ENCODE peak calls at places on chromosomes 4 and X, in four cellular contexts. Q is upper lobe of right lung, C is endothelial cell, I is A549. A is an unnamed sample.

GRCh38 chr4:48033825-48034413 is 17.3 kb downstream of the NIPAL1 start:
- DNase-seq in Q (no peak), C (peak; percentile 33), I (no peak), A (no peak)

GRCh38 chr4:56530269-56531148 is 24.9 kb downstream of the ARL9 start:
- DNase-seq in Q (peak; percentile 88), C (peak; percentile 87), I (peak; percentile 38), A (peak; percentile 91)

GRCh38 chr4:146308951-146309350 is 94.6 kb downstream of the REELD1 start:
- DNase-seq in Q (no peak), C (no peak), I (no peak), A (no peak)

GRCh38 chrX:49153467-49153866 is 9.1 kb upstream of the MAGIX start:
- DNase-seq in Q (no peak), C (no peak), I (no peak), A (no peak)

GRCh38 chrX:129540068-129540653 is at the start of gene OCRL:
- DNase-seq in Q (peak; percentile 85), C (peak; percentile 68), I (peak; percentile 74), A (peak; percentile 95)

GRCh38 chrX:55908685-55909212 is 191.2 kb downstream of the RRAGB start:
- DNase-seq in Q (peak; percentile 30), C (peak; percentile 4), I (peak; percentile 20), A (no peak)

GRCh38 chr4:24236532-24236931 is 346.7 kb upstream of the PPARGC1A start:
- DNase-seq in Q (no peak), C (no peak), I (no peak), A (no peak)

GRCh38 chr4:13546855-13547562 is 2.7 kb upstream of the NKX3-2 start:
- DNase-seq in Q (no peak), C (peak; percentile 66), I (no peak), A (no peak)

GRCh38 chrX:54413753-54414152 is 26.5 kb upstream of the TSR2 start:
- DNase-seq in Q (no peak), C (no peak), I (no peak), A (no peak)

GRCh38 chrX:123172874-123173273 is 11.2 kb upstream of the GRIA3 start:
- DNase-seq in Q (no peak), C (no peak), I (no peak), A (no peak)

GRCh38 chr4:176013466-176014247 is 52.0 kb upstream of the WDR17 start:
- DNase-seq in Q (no peak), C (no peak), I (no peak), A (no peak)

GRCh38 chr4:64520393-64520792 is 111.1 kb upstream of the TECRL start:
- DNase-seq in Q (no peak), C (no peak), I (no peak), A (no peak)

GRCh38 chrX:16848541-16848940 is 21.6 kb downstream of the RBBP7 start:
- DNase-seq in Q (no peak), C (no peak), I (no peak), A (no peak)

GRCh38 chr4:166481014-166481507 is 608.0 kb downstream of the TLL1 start:
- DNase-seq in Q (no peak), C (no peak), I (no peak), A (no peak)

GRCh38 chr4:163618845-163619244 is 124.4 kb downstream of the TMA16 start:
- DNase-seq in Q (no peak), C (no peak), I (no peak), A (no peak)
- TF ChIP-seq CTCF in Q (no peak), C (no peak), I (no peak), A (no peak)

GRCh38 chr4:25953740-25954139 is 39.7 kb downstream of the SMIM20 start:
- DNase-seq in Q (no peak), C (no peak), I (peak; percentile 3), A (no peak)
- TF ChIP-seq CTCF in Q (no peak), C (no peak), I (no peak), A (no peak)

GRCh38 chrX:136607236-136607635 is 40.7 kb upstream of the CD40LG start:
- DNase-seq in Q (no peak), C (no peak), I (no peak), A (no peak)

DNA sequence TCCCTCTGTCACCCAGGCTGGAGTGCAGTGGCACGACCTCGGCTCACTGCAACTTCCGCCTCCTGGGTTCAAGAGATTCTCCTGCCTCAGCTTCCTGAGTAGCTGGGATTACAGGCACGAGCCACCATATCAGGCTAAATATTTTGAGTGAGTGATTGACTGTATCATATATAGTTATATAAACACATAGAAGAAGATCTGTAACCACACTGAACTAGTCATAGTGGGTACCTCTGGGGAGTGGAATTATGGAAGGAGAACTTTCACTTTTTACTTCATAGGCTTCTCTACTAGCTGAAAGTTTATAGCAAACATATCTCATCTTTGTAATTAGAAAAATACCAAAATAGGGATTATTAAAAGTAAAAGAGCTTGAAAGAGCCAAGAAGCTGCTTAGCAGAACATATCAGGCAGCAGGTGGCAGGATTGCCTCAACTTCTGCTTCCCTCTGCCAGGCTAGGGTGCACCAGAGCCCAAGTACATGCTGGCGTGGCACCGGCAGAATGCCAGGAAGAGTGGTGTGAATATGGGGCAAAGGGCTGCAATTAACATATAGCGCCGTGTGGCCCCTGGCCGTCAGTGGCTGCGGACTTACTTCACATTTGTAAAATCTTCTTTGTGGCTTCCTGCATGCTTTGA is 39.5 kb upstream of the CD40LG start:
- DNase-seq in Q (peak; percentile 61), C (peak; percentile 3), I (no peak), A (no peak)
- TF ChIP-seq CTCF in Q (peak; percentile 23), C (no peak), I (peak; percentile 14), A (peak; percentile 31)

GRCh38 chr4:169153451-169153850 is 117.3 kb downstream of the SH3RF1 start:
- DNase-seq in Q (no peak), C (no peak), I (no peak), A (no peak)

GRCh38 chr4:169152104-169152503 is 118.7 kb downstream of the SH3RF1 start:
- DNase-seq in Q (no peak), C (no peak), I (no peak), A (no peak)

GRCh38 chr4:169151671-169152070 is 119.1 kb downstream of the SH3RF1 start:
- DNase-seq in Q (no peak), C (no peak), I (no peak), A (no peak)

GRCh38 chr4:169150806-169151205 is 120.0 kb downstream of the SH3RF1 start:
- DNase-seq in Q (no peak), C (no peak), I (no peak), A (no peak)

DNA sequence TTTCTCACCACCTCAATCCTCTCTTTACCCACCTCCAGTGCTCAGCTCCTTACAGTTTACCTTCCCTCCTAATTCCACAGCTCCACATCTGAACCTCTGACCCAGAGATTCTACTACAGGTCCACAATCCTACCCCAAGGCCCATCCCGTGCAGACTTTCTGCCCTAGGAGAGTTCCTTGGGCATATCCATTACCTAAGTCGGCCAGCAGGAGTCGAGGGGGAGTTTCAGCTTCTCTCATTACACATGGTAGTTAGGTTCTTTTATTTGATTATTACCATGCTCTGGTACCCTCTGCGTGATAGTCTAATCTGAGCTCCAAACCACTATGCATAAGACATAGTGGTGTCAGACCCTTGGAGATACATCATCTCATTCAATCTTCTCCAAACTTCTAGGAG is 117.9 kb downstream of the SH3RF1 start:
- DNase-seq in Q (no peak), C (no peak), I (no peak), A (no peak)
- TF ChIP-seq CTCF in Q (no peak), C (no peak), I (no peak), A (no peak)

DNA sequence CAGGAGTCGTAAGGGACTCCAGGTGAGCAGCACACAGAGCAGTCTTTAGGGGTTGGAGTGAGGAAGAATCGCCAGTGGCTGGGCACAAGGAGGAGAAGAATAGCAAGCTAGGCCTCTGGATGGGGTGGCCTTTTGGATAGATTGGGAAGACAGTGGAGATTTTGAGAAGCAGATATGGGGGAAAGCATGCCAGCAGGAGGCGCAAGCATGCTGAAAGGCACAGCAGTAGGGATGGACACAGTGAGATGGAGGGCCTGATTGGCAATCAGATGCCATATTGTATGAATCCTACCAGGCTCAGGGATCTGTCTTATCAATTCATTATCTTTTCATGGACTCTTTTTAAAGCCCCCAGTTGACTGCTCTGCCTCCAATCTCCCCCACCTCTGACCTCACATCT is 60.4 kb upstream of the MAGEA4 start:
- DNase-seq in Q (no peak), C (no peak), I (no peak), A (no peak)
- TF ChIP-seq CTCF in Q (no peak), C (no peak), I (no peak), A (no peak)

GRCh38 chrX:131895807-131896206 is 127.3 kb upstream of the STK26 start:
- DNase-seq in Q (no peak), C (no peak), I (no peak), A (no peak)
- TF ChIP-seq CTCF in Q (no peak), C (no peak), I (no peak), A (no peak)

DNA sequence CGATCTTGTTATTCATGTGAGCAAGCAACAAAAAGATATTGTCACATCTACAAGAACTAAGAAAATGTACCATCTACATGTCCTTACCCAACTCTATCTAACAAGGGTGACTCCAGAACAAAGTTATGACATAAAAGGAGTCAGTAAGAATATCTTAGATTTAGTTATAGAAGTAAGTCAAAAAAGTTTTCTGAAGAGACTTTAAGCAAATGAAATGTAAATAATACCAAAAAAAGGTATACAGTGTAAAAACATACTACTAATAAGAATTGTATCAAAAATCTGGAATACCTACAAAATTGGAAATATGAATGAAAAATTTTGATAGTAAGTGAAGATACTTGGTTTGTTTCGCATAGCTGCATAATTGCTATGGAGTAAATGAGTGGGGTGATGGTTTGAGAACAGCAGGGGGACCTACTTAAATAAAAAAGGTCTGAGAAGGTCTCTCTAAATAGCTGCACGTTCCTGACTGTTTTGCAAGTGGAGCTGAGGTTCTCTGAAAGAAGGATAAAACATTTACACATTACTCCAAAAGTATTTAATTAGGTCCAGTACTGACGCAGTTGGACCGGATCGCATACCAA is 51.0 kb upstream of the ENPP6 start:
- DNase-seq in Q (no peak), C (no peak), I (no peak), A (no peak)
- TF ChIP-seq CTCF in Q (no peak), C (no peak), I (no peak), A (peak; percentile 31)

DNA sequence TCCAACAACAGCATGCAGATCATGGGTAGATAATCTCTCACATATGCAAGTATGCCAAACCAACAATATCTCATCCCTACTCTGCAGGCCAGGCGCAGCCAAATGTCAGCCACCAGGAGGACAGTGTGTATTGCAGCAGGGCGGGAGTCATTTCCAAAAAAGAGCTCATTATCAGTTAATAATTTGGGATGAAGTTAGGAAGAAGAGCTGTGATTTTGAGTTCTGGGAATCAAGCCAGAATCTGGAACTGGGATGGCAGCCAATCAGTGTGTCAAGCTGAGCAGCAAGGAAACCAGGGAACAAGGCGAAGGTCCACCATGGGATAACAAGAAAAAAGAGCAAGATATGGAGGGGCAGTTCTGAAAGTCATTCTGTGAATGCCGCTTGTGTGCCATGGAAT is 88.2 kb upstream of the CAMK2D start:
- DNase-seq in Q (no peak), C (no peak), I (no peak), A (no peak)
- TF ChIP-seq CTCF in Q (no peak), C (no peak), I (no peak), A (no peak)

DNA sequence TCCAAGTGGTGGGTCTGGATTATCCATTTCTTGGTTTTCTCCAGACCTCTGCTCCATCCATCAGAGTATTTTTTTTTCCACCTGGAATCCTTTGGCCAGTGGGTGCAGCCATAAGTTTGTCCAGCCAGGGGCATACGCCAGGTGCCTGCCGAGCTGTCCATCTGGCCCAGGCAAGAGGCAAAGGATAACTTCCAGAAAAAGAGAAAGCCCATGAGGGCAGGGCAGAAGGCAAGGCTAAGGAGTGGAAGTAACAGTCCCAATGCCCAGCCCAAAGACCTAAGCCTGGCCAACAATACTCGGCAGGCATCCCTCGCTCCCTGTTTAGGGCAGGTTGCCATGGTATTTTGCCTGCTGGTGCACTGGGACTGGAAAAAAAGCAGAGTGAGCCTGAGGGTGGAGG is 39.4 kb downstream of the NHSL2 start:
- DNase-seq in Q (no peak), C (no peak), I (no peak), A (peak; percentile 59)
- TF ChIP-seq CTCF in Q (no peak), C (no peak), I (no peak), A (no peak)